ENCODE peak calls at places on chromosome 17, in nine cellular contexts. Y, F, K, I, H, V, S, M and U are unnamed samples. For H3K36me3 and H3K4me1, the result is how much of the 10 kb centered on the place peaks cover.

GRCh38 chr17:7132511-7133094 is 18.0 kb upstream of the ASGR2 start:
- DNase-seq in S (no peak), Y (peak), V (peak), F (no peak), M (no peak), H (no peak), K (no peak), I (no peak), U (no peak)

GRCh38 chr17:72446525-72447250 is 325.9 kb downstream of the SOX9 start:
- DNase-seq in I (no peak), H (no peak), Y (peak), M (no peak), F (no peak), S (no peak), K (no peak), V (no peak), U (no peak)

GRCh38 chr17:4420692-4421131 is 13.0 kb upstream of the SPNS3 start:
- DNase-seq in F (peak), M (peak), Y (peak), K (peak), H (peak), V (peak), S (no peak), I (no peak), U (no peak)

GRCh38 chr17:57243171-57243622 is 13.1 kb upstream of the MSI2 start:
- DNase-seq in F (peak), V (peak), Y (peak), I (peak), M (no peak), S (no peak), K (peak), H (peak), U (no peak)

GRCh38 chr17:31413871-31414589 is 22.6 kb downstream of the RAB11FIP4 start:
- DNase-seq in H (no peak), V (no peak), K (no peak), M (no peak), S (no peak), I (no peak), Y (no peak), F (no peak), U (no peak)

GRCh38 chr17:48456584-48456983 is 26.6 kb upstream of the SKAP1 start:
- DNase-seq in I (no peak), H (no peak), Y (no peak), K (no peak), V (no peak), S (no peak), M (no peak), F (no peak), U (no peak)

GRCh38 chr17:15083225-15083624 is 181.9 kb downstream of the PMP22 start:
- DNase-seq in F (no peak), H (no peak), V (no peak), I (no peak), Y (no peak), M (no peak), S (no peak), K (no peak), U (no peak)

GRCh38 chr17:44988256-44988942 is 20.3 kb upstream of the C1QL1 start:
- DNase-seq in M (no peak), H (no peak), Y (no peak), S (no peak), V (no peak), F (no peak), I (no peak), K (no peak), U (no peak)

GRCh38 chr17:41894791-41895331 is 23.9 kb downstream of the ACLY start:
- DNase-seq in K (no peak), H (peak), M (no peak), I (no peak), F (peak), S (no peak), V (no peak), Y (no peak), U (no peak)
- H3K36me3 ChIP-seq in K (half or more), H (under half), M (half or more), I (under half), F (half or more), S (half or more), V (under half), Y (under half), U (half or more)

GRCh38 chr17:40321502-40322416 is 12.8 kb downstream of the RARA start:
- DNase-seq in Y (peak), K (peak), M (no peak), H (no peak), V (no peak), S (peak), F (no peak), I (no peak), U (no peak)
- H3K4me3 ChIP-seq in Y (peak), K (peak), M (peak), H (peak), V (peak), S (peak), F (peak), I (peak), U (peak)

DNA sequence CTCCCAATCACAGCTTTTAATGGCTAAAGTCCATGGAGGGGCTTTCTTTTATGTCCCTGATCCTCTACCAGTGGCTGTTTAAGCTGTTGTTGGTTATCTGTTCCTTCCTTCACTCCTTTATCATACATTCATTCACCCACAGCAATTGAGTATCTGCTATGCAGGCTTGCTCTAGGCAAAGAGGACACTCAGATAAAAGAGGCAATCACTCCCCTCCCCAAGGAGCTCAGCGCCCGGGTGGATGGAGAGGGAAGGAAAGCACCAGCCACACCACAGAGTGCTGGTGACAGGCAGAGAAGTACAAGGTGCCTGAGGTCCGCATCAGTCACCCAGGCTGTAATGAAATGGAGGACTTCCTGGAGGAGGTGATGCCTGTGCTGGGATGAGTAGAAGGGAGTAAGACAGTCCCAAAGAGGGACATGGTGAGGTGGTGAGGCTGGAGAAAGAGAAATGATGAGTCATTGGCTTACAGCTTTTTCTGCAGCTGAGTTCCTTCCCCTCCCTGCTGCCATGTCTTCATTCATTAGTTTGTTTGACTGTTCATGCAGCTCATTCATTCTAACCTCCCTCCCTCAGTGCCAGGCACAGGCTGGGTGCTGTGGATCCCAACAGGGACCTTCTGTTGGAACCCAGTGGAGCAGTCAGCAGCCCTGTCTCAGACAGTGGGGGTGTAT is 12.8 kb upstream of the NGFR start:
- DNase-seq in K (no peak), F (no peak), I (no peak), S (no peak), M (no peak), V (no peak), Y (no peak), H (no peak), U (no peak)
- H3K4me1 ChIP-seq in K (under half), F (under half), I (under half), S (under half), M (under half), V (under half), Y (under half), H (under half), U (under half)

DNA sequence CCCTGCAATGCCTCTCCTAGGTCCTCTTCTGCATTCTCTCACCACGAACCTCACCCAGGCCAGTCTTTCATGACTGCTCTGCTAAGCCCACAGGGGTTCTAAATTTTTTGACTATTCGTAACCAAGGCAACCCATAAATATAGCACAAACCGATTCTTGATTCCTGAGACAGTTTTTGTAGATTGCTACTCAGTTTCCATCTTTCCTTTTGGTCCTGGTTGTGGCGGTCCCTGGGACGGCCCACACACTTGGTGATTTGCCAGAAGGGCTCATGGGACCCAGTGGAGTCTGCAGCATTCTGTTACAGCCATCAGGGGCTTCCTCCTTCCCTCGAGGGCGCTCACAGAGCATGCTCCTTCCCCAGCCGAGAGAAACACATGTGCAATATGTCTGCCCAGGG is 23.4 kb upstream of the MGAT5B start:
- DNase-seq in I (no peak), S (no peak), V (no peak), F (no peak), H (no peak), Y (no peak), K (no peak), M (no peak), U (no peak)
- H3K36me3 ChIP-seq in I (under half), S (under half), V (under half), F (under half), H (under half), Y (under half), K (under half), M (under half), U (under half)